ENCODE peak calls at places on chromosomes 16 and 17, in ten cellular contexts. X is heart left ventricle; I is CD8-positive, alpha-beta T cell; A is AG10803; L is cardiac muscle cell; M is bronchial epithelial cell; W is lower leg skin; V is stomach; H is IMR-90; G is foreskin fibroblast. R is an unnamed sample.

GRCh38 chr17:50353600-50354195 is 7.8 kb downstream of the XYLT2 start:
- DNase-seq in X (no peak), I (no peak), A (no peak), L (no peak), M (no peak), W (no peak), V (peak; percentile 25), H (no peak), G (no peak), R (no peak)

GRCh38 chr17:9185142-9185541 is 163.8 kb downstream of the NTN1 start:
- DNase-seq in X (no peak), I (no peak), A (no peak), L (no peak), M (peak; percentile 55), W (no peak), V (no peak), H (no peak), G (no peak), R (no peak)

GRCh38 chr17:46795379-46795952 is 23.0 kb downstream of the WNT3 start:
- DNase-seq in X (no peak), I (no peak), A (no peak), L (no peak), M (no peak), W (no peak), V (no peak), H (no peak), G (no peak), R (no peak)

GRCh38 chr16:27439273-27440018 is 37.5 kb downstream of the IL21R start:
- DNase-seq in X (no peak), I (no peak), A (no peak), L (no peak), M (no peak), W (no peak), V (no peak), H (no peak), G (no peak), R (no peak)

GRCh38 chr16:11168386-11169065 is 87.5 kb downstream of the SOCS1 start:
- DNase-seq in X (no peak), I (no peak), A (peak; percentile 50), L (no peak), M (no peak), W (no peak), V (no peak), H (peak; percentile 29), G (peak; percentile 35), R (no peak)

GRCh38 chr17:73826872-73827228 is 182.6 kb upstream of the SDK2 start:
- DNase-seq in X (no peak), I (no peak), A (no peak), L (no peak), M (no peak), W (no peak), V (no peak), H (no peak), G (no peak), R (no peak)

GRCh38 chr17:78665952-78666920 is 89.0 kb upstream of the DNAH17 start:
- DNase-seq in X (peak; percentile 56), I (peak; percentile 58), A (peak; percentile 30), L (peak; percentile 32), M (peak; percentile 34), W (no peak), V (no peak), H (no peak), G (no peak), R (no peak)

GRCh38 chr17:2792541-2793169 is 3.6 kb upstream of the RAP1GAP2 start:
- DNase-seq in X (no peak), I (peak; percentile 73), A (no peak), L (no peak), M (no peak), W (no peak), V (no peak), H (no peak), G (no peak), R (no peak)

GRCh38 chr17:29205047-29205446 is 24.8 kb upstream of the MYO18A start:
- DNase-seq in X (no peak), I (no peak), A (no peak), L (peak; percentile 35), M (no peak), W (no peak), V (peak; percentile 66), H (no peak), G (no peak), R (no peak)

GRCh38 chr16:2713985-2714774 is 5.8 kb downstream of the PRSS27 start:
- DNase-seq in X (no peak), I (no peak), A (no peak), L (no peak), M (no peak), W (no peak), V (no peak), H (no peak), G (no peak), R (no peak)

GRCh38 chr16:66668777-66669444 is 27.6 kb downstream of the CMTM4 start:
- DNase-seq in X (no peak), I (no peak), A (peak; percentile 93), L (no peak), M (no peak), W (no peak), V (no peak), H (peak; percentile 66), G (peak; percentile 88), R (no peak)

GRCh38 chr17:80166446-80166845 is 3.4 kb upstream of the CARD14 start:
- DNase-seq in X (no peak), I (no peak), A (no peak), L (no peak), M (no peak), W (no peak), V (no peak), H (no peak), G (no peak), R (no peak)

GRCh38 chr16:85386467-85387170 is 226.5 kb upstream of the GSE1 start:
- DNase-seq in X (peak; percentile 13), I (no peak), A (no peak), L (no peak), M (no peak), W (no peak), V (no peak), H (no peak), G (no peak), R (no peak)

DNA sequence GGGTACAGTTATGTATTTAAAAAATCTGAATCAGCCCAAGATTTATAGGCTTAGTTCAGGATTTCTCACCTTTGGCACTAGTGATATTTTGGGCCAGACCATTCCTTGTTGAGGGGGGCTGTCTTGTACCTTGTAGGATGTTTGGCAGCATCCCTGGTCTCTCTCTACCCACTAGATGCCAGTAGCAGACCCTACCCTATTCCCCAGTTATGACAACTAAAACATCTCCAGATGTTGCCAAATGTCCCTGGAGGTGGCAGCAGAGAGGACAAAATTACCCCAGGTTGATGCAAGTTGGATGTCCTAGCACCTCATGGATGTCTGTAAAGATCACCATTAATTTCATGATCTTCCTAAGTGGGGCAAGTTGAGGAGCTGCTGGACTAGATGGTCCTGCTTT is 45.8 kb downstream of the SYT17 start:
- DNase-seq in X (no peak), I (no peak), A (no peak), L (no peak), M (no peak), W (no peak), V (no peak), H (no peak), G (no peak), R (no peak)
- TF ChIP-seq CTCF in X (no peak), I (no peak), A (no peak), L (no peak), M (no peak), W (no peak), V (no peak), H (no peak), G (no peak), R (no peak)

DNA sequence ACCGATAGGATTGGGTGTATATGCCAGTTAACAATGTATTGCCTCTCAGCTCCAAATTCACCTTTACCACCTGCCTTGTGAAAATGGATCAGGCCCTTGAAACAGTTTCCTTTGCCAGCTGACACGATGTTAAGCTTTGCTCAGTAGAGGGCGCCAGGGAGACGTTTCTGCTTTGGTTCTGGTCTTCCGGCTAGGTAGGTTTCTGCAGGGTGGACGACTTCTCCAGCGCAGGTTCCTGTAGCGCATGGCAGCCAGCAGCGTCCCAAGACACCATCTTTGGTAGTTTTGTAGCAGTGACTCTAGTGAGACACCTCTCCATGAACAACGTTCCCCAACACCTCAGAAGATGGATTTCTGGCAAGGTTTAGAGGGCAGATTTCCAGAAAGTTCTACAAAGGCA is 24.0 kb downstream of the SYCE1L start:
- DNase-seq in X (no peak), I (no peak), A (no peak), L (no peak), M (no peak), W (no peak), V (no peak), H (no peak), G (no peak), R (no peak)
- TF ChIP-seq CTCF in X (no peak), I (peak; percentile 44), A (peak; percentile 21), L (peak; percentile 30), M (peak; percentile 28), W (no peak), V (no peak), H (peak; percentile 8), G (peak; percentile 11), R (peak; percentile 9)

GRCh38 chr17:74840500-74840899 is 19.2 kb downstream of the GRIN2C start:
- DNase-seq in X (no peak), I (no peak), A (no peak), L (peak; percentile 16), M (no peak), W (no peak), V (no peak), H (no peak), G (no peak), R (no peak)

GRCh38 chr17:74842146-74842598 is 17.5 kb downstream of the GRIN2C start:
- DNase-seq in X (no peak), I (no peak), A (no peak), L (no peak), M (no peak), W (no peak), V (no peak), H (no peak), G (peak; percentile 31), R (no peak)

GRCh38 chr17:74840989-74841666 is 18.6 kb downstream of the GRIN2C start:
- DNase-seq in X (peak; percentile 78), I (no peak), A (peak; percentile 39), L (peak; percentile 52), M (peak; percentile 9), W (peak; percentile 58), V (no peak), H (peak; percentile 20), G (peak; percentile 67), R (no peak)

GRCh38 chr17:74842599-74843351 is 16.9 kb downstream of the GRIN2C start:
- DNase-seq in X (peak; percentile 81), I (no peak), A (peak; percentile 53), L (peak; percentile 79), M (peak; percentile 30), W (no peak), V (peak; percentile 75), H (peak; percentile 46), G (peak; percentile 87), R (no peak)

DNA sequence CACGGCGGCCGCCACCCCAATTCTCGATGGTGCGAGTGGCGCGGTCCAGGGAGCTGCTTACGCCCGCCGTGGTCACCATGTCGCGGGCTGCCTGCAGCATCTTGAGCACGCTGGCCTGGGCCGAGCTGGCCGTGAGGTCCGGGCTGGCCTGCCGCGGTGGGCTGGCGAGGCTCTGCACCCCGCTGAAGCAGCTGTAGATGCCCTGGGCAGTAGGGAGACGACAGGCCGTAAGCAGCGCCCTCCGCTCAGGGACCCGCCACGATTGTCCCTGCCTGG is 16.4 kb downstream of the GRIN2C start:
- DNase-seq in X (no peak), I (no peak), A (no peak), L (no peak), M (no peak), W (no peak), V (no peak), H (no peak), G (no peak), R (no peak)
- TF ChIP-seq CTCF in X (no peak), I (no peak), A (no peak), L (no peak), M (no peak), W (no peak), V (no peak), H (no peak), G (no peak), R (no peak)

GRCh38 chr17:63564562-63564961 is 14.3 kb downstream of the DCAF7 start:
- DNase-seq in X (no peak), I (no peak), A (no peak), L (no peak), M (no peak), W (no peak), V (no peak), H (no peak), G (no peak), R (no peak)
- TF ChIP-seq CTCF in X (no peak), I (no peak), A (no peak), L (no peak), M (no peak), W (no peak), V (no peak), H (no peak), G (no peak), R (no peak)

R was measured in astrocyte of the cerebellum.